ENCODE peak calls at places on chromosomes 3 and 15, in seven cellular contexts. One of them, this sample, is unnamed.
A peak's percentile ranks its signal among the peaks of the same experiment; 100 is the strongest.

GRCh38 chr3:11919390-11919789 is 72.7 kb upstream of the TAMM41 start:
- DNase-seq in activated T-cell treated with anti-CD3 and anti-CD28 coated beads for 4 hours: no peak
- DNase-seq in bronchial epithelial cell: no peak
- DNase-seq in Right ventricle myocardium superior: no peak
- DNase-seq in NCI-H1092 treated with DMSO at 0.1 percent for 48 hours: no peak
- DNase-seq in CD4-positive, alpha-beta T cell: no peak
- DNase-seq in body of pancreas: no peak
- DNase-seq in this sample: peak; percentile 55

GRCh38 chr15:87764461-87765236 is 491.9 kb downstream of the NTRK3 start:
- DNase-seq in activated T-cell treated with anti-CD3 and anti-CD28 coated beads for 4 hours: no peak
- DNase-seq in bronchial epithelial cell: peak; percentile 1
- DNase-seq in Right ventricle myocardium superior: no peak
- DNase-seq in NCI-H1092 treated with DMSO at 0.1 percent for 48 hours: no peak
- DNase-seq in CD4-positive, alpha-beta T cell: no peak
- DNase-seq in body of pancreas: no peak
- DNase-seq in this sample: no peak

GRCh38 chr3:135215516-135215915 is 420.5 kb downstream of the EPHB1 start:
- DNase-seq in activated T-cell treated with anti-CD3 and anti-CD28 coated beads for 4 hours: no peak
- DNase-seq in bronchial epithelial cell: peak; percentile 45
- DNase-seq in Right ventricle myocardium superior: no peak
- DNase-seq in NCI-H1092 treated with DMSO at 0.1 percent for 48 hours: no peak
- DNase-seq in CD4-positive, alpha-beta T cell: no peak
- DNase-seq in body of pancreas: no peak
- DNase-seq in this sample: no peak

GRCh38 chr15:90924375-90924774 is 8.0 kb downstream of the HDDC3 start:
- DNase-seq in activated T-cell treated with anti-CD3 and anti-CD28 coated beads for 4 hours: no peak
- DNase-seq in bronchial epithelial cell: no peak
- DNase-seq in Right ventricle myocardium superior: no peak
- DNase-seq in NCI-H1092 treated with DMSO at 0.1 percent for 48 hours: no peak
- DNase-seq in CD4-positive, alpha-beta T cell: no peak
- DNase-seq in body of pancreas: no peak
- DNase-seq in this sample: no peak

GRCh38 chr3:43378066-43378935 is 92.0 kb downstream of the SNRK start:
- DNase-seq in activated T-cell treated with anti-CD3 and anti-CD28 coated beads for 4 hours: peak; percentile 61
- DNase-seq in bronchial epithelial cell: peak; percentile 50
- DNase-seq in Right ventricle myocardium superior: no peak
- DNase-seq in NCI-H1092 treated with DMSO at 0.1 percent for 48 hours: peak; percentile 7
- DNase-seq in CD4-positive, alpha-beta T cell: peak; percentile 63
- DNase-seq in body of pancreas: peak; percentile 81
- DNase-seq in this sample: peak; percentile 16

GRCh38 chr3:52324676-52325075 is 8.6 kb downstream of the DNAH1 start:
- DNase-seq in activated T-cell treated with anti-CD3 and anti-CD28 coated beads for 4 hours: no peak
- DNase-seq in bronchial epithelial cell: no peak
- DNase-seq in Right ventricle myocardium superior: no peak
- DNase-seq in NCI-H1092 treated with DMSO at 0.1 percent for 48 hours: no peak
- DNase-seq in CD4-positive, alpha-beta T cell: no peak
- DNase-seq in body of pancreas: no peak
- DNase-seq in this sample: no peak

GRCh38 chr3:31544634-31545033 is 11.9 kb downstream of the STT3B start:
- DNase-seq in activated T-cell treated with anti-CD3 and anti-CD28 coated beads for 4 hours: no peak
- DNase-seq in bronchial epithelial cell: no peak
- DNase-seq in Right ventricle myocardium superior: peak; percentile 49
- DNase-seq in NCI-H1092 treated with DMSO at 0.1 percent for 48 hours: no peak
- DNase-seq in CD4-positive, alpha-beta T cell: no peak
- DNase-seq in body of pancreas: peak; percentile 14
- DNase-seq in this sample: no peak

GRCh38 chr3:64238971-64239667 is 13.9 kb upstream of the PRICKLE2 start:
- DNase-seq in activated T-cell treated with anti-CD3 and anti-CD28 coated beads for 4 hours: no peak
- DNase-seq in bronchial epithelial cell: peak; percentile 79
- DNase-seq in Right ventricle myocardium superior: peak; percentile 84
- DNase-seq in NCI-H1092 treated with DMSO at 0.1 percent for 48 hours: no peak
- DNase-seq in CD4-positive, alpha-beta T cell: no peak
- DNase-seq in body of pancreas: peak; percentile 61
- DNase-seq in this sample: peak; percentile 4

GRCh38 chr15:69703495-69704187 is 251.0 kb downstream of the RPLP1 start:
- DNase-seq in activated T-cell treated with anti-CD3 and anti-CD28 coated beads for 4 hours: no peak
- DNase-seq in bronchial epithelial cell: no peak
- DNase-seq in Right ventricle myocardium superior: no peak
- DNase-seq in NCI-H1092 treated with DMSO at 0.1 percent for 48 hours: no peak
- DNase-seq in CD4-positive, alpha-beta T cell: no peak
- DNase-seq in body of pancreas: no peak
- DNase-seq in this sample: no peak

GRCh38 chr3:126895178-126896066 is 87.5 kb upstream of the PLXNA1 start:
- DNase-seq in activated T-cell treated with anti-CD3 and anti-CD28 coated beads for 4 hours: no peak
- DNase-seq in bronchial epithelial cell: peak; percentile 67
- DNase-seq in Right ventricle myocardium superior: no peak
- DNase-seq in NCI-H1092 treated with DMSO at 0.1 percent for 48 hours: no peak
- DNase-seq in CD4-positive, alpha-beta T cell: no peak
- DNase-seq in body of pancreas: peak; percentile 20
- DNase-seq in this sample: no peak

GRCh38 chr3:194779729-194780224 is 94.1 kb downstream of the FAM43A start:
- DNase-seq in activated T-cell treated with anti-CD3 and anti-CD28 coated beads for 4 hours: no peak
- DNase-seq in bronchial epithelial cell: no peak
- DNase-seq in Right ventricle myocardium superior: no peak
- DNase-seq in NCI-H1092 treated with DMSO at 0.1 percent for 48 hours: no peak
- DNase-seq in CD4-positive, alpha-beta T cell: no peak
- DNase-seq in body of pancreas: no peak
- DNase-seq in this sample: no peak

GRCh38 chr3:46915297-46915822 is 37.8 kb downstream of the PTH1R start:
- DNase-seq in activated T-cell treated with anti-CD3 and anti-CD28 coated beads for 4 hours: no peak
- DNase-seq in bronchial epithelial cell: no peak
- DNase-seq in Right ventricle myocardium superior: no peak
- DNase-seq in NCI-H1092 treated with DMSO at 0.1 percent for 48 hours: no peak
- DNase-seq in CD4-positive, alpha-beta T cell: no peak
- DNase-seq in body of pancreas: no peak
- DNase-seq in this sample: no peak

GRCh38 chr3:29335438-29335837 is 54.6 kb downstream of the RBMS3 start:
- DNase-seq in activated T-cell treated with anti-CD3 and anti-CD28 coated beads for 4 hours: no peak
- DNase-seq in bronchial epithelial cell: peak; percentile 95
- DNase-seq in Right ventricle myocardium superior: peak; percentile 78
- DNase-seq in NCI-H1092 treated with DMSO at 0.1 percent for 48 hours: peak; percentile 82
- DNase-seq in CD4-positive, alpha-beta T cell: no peak
- DNase-seq in body of pancreas: peak; percentile 82
- DNase-seq in this sample: peak; percentile 4

GRCh38 chr15:90648137-90649070 is 68.7 kb upstream of the BLM start:
- DNase-seq in activated T-cell treated with anti-CD3 and anti-CD28 coated beads for 4 hours: peak; percentile 53
- DNase-seq in bronchial epithelial cell: peak; percentile 59
- DNase-seq in Right ventricle myocardium superior: peak; percentile 79
- DNase-seq in NCI-H1092 treated with DMSO at 0.1 percent for 48 hours: peak; percentile 38
- DNase-seq in CD4-positive, alpha-beta T cell: peak; percentile 38
- DNase-seq in body of pancreas: peak; percentile 80
- DNase-seq in this sample: peak; percentile 68

GRCh38 chr3:101995371-101996046 is 146.2 kb downstream of the NFKBIZ start:
- DNase-seq in activated T-cell treated with anti-CD3 and anti-CD28 coated beads for 4 hours: no peak
- DNase-seq in bronchial epithelial cell: peak; percentile 85
- DNase-seq in Right ventricle myocardium superior: no peak
- DNase-seq in NCI-H1092 treated with DMSO at 0.1 percent for 48 hours: no peak
- DNase-seq in CD4-positive, alpha-beta T cell: no peak
- DNase-seq in body of pancreas: no peak
- DNase-seq in this sample: no peak

GRCh38 chr15:68313501-68314390 is 36.2 kb downstream of the FEM1B start:
- DNase-seq in activated T-cell treated with anti-CD3 and anti-CD28 coated beads for 4 hours: no peak
- DNase-seq in bronchial epithelial cell: no peak
- DNase-seq in Right ventricle myocardium superior: no peak
- DNase-seq in NCI-H1092 treated with DMSO at 0.1 percent for 48 hours: no peak
- DNase-seq in CD4-positive, alpha-beta T cell: no peak
- DNase-seq in body of pancreas: no peak
- DNase-seq in this sample: no peak

GRCh38 chr3:37456270-37456708 is 281.9 kb upstream of the LRRFIP2 start:
- DNase-seq in activated T-cell treated with anti-CD3 and anti-CD28 coated beads for 4 hours: no peak
- DNase-seq in bronchial epithelial cell: no peak
- DNase-seq in Right ventricle myocardium superior: peak; percentile 88
- DNase-seq in NCI-H1092 treated with DMSO at 0.1 percent for 48 hours: no peak
- DNase-seq in CD4-positive, alpha-beta T cell: no peak
- DNase-seq in body of pancreas: peak; percentile 35
- DNase-seq in this sample: no peak

GRCh38 chr15:95018888-95019545 is 787.7 kb downstream of the MCTP2 start:
- DNase-seq in activated T-cell treated with anti-CD3 and anti-CD28 coated beads for 4 hours: no peak
- DNase-seq in bronchial epithelial cell: peak; percentile 95
- DNase-seq in Right ventricle myocardium superior: no peak
- DNase-seq in NCI-H1092 treated with DMSO at 0.1 percent for 48 hours: no peak
- DNase-seq in CD4-positive, alpha-beta T cell: no peak
- DNase-seq in body of pancreas: no peak
- DNase-seq in this sample: no peak

GRCh38 chr3:77248420-77248819 is 208.5 kb downstream of the ROBO2 start:
- DNase-seq in activated T-cell treated with anti-CD3 and anti-CD28 coated beads for 4 hours: no peak
- DNase-seq in bronchial epithelial cell: no peak
- DNase-seq in Right ventricle myocardium superior: no peak
- DNase-seq in NCI-H1092 treated with DMSO at 0.1 percent for 48 hours: no peak
- DNase-seq in CD4-positive, alpha-beta T cell: no peak
- DNase-seq in body of pancreas: no peak
- DNase-seq in this sample: no peak

GRCh38 chr3:177286034-177286433 is 88.8 kb upstream of the TBL1XR1 start:
- DNase-seq in activated T-cell treated with anti-CD3 and anti-CD28 coated beads for 4 hours: no peak
- DNase-seq in bronchial epithelial cell: peak; percentile 97
- DNase-seq in Right ventricle myocardium superior: no peak
- DNase-seq in NCI-H1092 treated with DMSO at 0.1 percent for 48 hours: no peak
- DNase-seq in CD4-positive, alpha-beta T cell: no peak
- DNase-seq in body of pancreas: no peak
- DNase-seq in this sample: no peak

GRCh38 chr15:54029076-54029475 is 50.8 kb downstream of the UNC13C start:
- DNase-seq in activated T-cell treated with anti-CD3 and anti-CD28 coated beads for 4 hours: no peak
- DNase-seq in bronchial epithelial cell: peak; percentile 27
- DNase-seq in Right ventricle myocardium superior: no peak
- DNase-seq in NCI-H1092 treated with DMSO at 0.1 percent for 48 hours: no peak
- DNase-seq in CD4-positive, alpha-beta T cell: no peak
- DNase-seq in body of pancreas: no peak
- DNase-seq in this sample: no peak

GRCh38 chr3:132641837-132642538 is 17.6 kb downstream of the ACAD11 start:
- DNase-seq in activated T-cell treated with anti-CD3 and anti-CD28 coated beads for 4 hours: no peak
- DNase-seq in bronchial epithelial cell: peak; percentile 63
- DNase-seq in Right ventricle myocardium superior: no peak
- DNase-seq in NCI-H1092 treated with DMSO at 0.1 percent for 48 hours: peak; percentile 63
- DNase-seq in CD4-positive, alpha-beta T cell: no peak
- DNase-seq in body of pancreas: no peak
- DNase-seq in this sample: peak; percentile 8

GRCh38 chr3:48018841-48019240 is 2.6 kb upstream of the MAP4 start:
- DNase-seq in activated T-cell treated with anti-CD3 and anti-CD28 coated beads for 4 hours: no peak
- DNase-seq in bronchial epithelial cell: peak; percentile 95
- DNase-seq in Right ventricle myocardium superior: no peak
- DNase-seq in NCI-H1092 treated with DMSO at 0.1 percent for 48 hours: no peak
- DNase-seq in CD4-positive, alpha-beta T cell: no peak
- DNase-seq in body of pancreas: peak; percentile 42
- DNase-seq in this sample: no peak

GRCh38 chr15:99542828-99543227 is 23.0 kb upstream of the MEF2A start:
- DNase-seq in activated T-cell treated with anti-CD3 and anti-CD28 coated beads for 4 hours: no peak
- DNase-seq in bronchial epithelial cell: peak; percentile 52
- DNase-seq in Right ventricle myocardium superior: no peak
- DNase-seq in NCI-H1092 treated with DMSO at 0.1 percent for 48 hours: no peak
- DNase-seq in CD4-positive, alpha-beta T cell: no peak
- DNase-seq in body of pancreas: no peak
- DNase-seq in this sample: no peak

GRCh38 chr15:35305906-35306305 is 220.8 kb upstream of the NANOGP8 start:
- DNase-seq in activated T-cell treated with anti-CD3 and anti-CD28 coated beads for 4 hours: no peak
- DNase-seq in bronchial epithelial cell: peak; percentile 40
- DNase-seq in Right ventricle myocardium superior: no peak
- DNase-seq in NCI-H1092 treated with DMSO at 0.1 percent for 48 hours: no peak
- DNase-seq in CD4-positive, alpha-beta T cell: no peak
- DNase-seq in body of pancreas: no peak
- DNase-seq in this sample: peak; percentile 15

GRCh38 chr15:64149424-64150235 is 1.9 kb upstream of the SNX22 start:
- DNase-seq in activated T-cell treated with anti-CD3 and anti-CD28 coated beads for 4 hours: no peak
- DNase-seq in bronchial epithelial cell: peak; percentile 40
- DNase-seq in Right ventricle myocardium superior: no peak
- DNase-seq in NCI-H1092 treated with DMSO at 0.1 percent for 48 hours: no peak
- DNase-seq in CD4-positive, alpha-beta T cell: no peak
- DNase-seq in body of pancreas: no peak
- DNase-seq in this sample: no peak

GRCh38 chr15:52228928-52229327 is 37.7 kb upstream of the GNB5 start:
- DNase-seq in activated T-cell treated with anti-CD3 and anti-CD28 coated beads for 4 hours: no peak
- DNase-seq in bronchial epithelial cell: peak; percentile 86
- DNase-seq in Right ventricle myocardium superior: no peak
- DNase-seq in NCI-H1092 treated with DMSO at 0.1 percent for 48 hours: no peak
- DNase-seq in CD4-positive, alpha-beta T cell: no peak
- DNase-seq in body of pancreas: peak; percentile 91
- DNase-seq in this sample: no peak

GRCh38 chr3:32304510-32304909 is 66.0 kb downstream of the CMTM8 start:
- DNase-seq in activated T-cell treated with anti-CD3 and anti-CD28 coated beads for 4 hours: no peak
- DNase-seq in bronchial epithelial cell: no peak
- DNase-seq in Right ventricle myocardium superior: no peak
- DNase-seq in NCI-H1092 treated with DMSO at 0.1 percent for 48 hours: peak; percentile 49
- DNase-seq in CD4-positive, alpha-beta T cell: no peak
- DNase-seq in body of pancreas: no peak
- DNase-seq in this sample: no peak

GRCh38 chr3:58608648-58609047 is 31.5 kb upstream of the FAM107A start:
- DNase-seq in activated T-cell treated with anti-CD3 and anti-CD28 coated beads for 4 hours: no peak
- DNase-seq in bronchial epithelial cell: peak; percentile 15
- DNase-seq in Right ventricle myocardium superior: peak; percentile 82
- DNase-seq in NCI-H1092 treated with DMSO at 0.1 percent for 48 hours: peak; percentile 67
- DNase-seq in CD4-positive, alpha-beta T cell: no peak
- DNase-seq in body of pancreas: peak; percentile 69
- DNase-seq in this sample: peak; percentile 79

GRCh38 chr3:10551821-10552630 is 46.6 kb upstream of the ATP2B2 start:
- DNase-seq in activated T-cell treated with anti-CD3 and anti-CD28 coated beads for 4 hours: peak; percentile 86
- DNase-seq in bronchial epithelial cell: peak; percentile 52
- DNase-seq in Right ventricle myocardium superior: peak; percentile 60
- DNase-seq in NCI-H1092 treated with DMSO at 0.1 percent for 48 hours: no peak
- DNase-seq in CD4-positive, alpha-beta T cell: peak; percentile 56
- DNase-seq in body of pancreas: peak; percentile 39
- DNase-seq in this sample: no peak

GRCh38 chr15:101206173-101206572 is 45.7 kb downstream of the CHSY1 start:
- DNase-seq in activated T-cell treated with anti-CD3 and anti-CD28 coated beads for 4 hours: peak; percentile 76
- DNase-seq in bronchial epithelial cell: peak; percentile 49
- DNase-seq in Right ventricle myocardium superior: no peak
- DNase-seq in NCI-H1092 treated with DMSO at 0.1 percent for 48 hours: no peak
- DNase-seq in CD4-positive, alpha-beta T cell: peak; percentile 47
- DNase-seq in body of pancreas: no peak
- DNase-seq in this sample: no peak